ENCODE peak calls at places on chromosomes 3 and 15, in four cellular contexts. N, T, U and F are unnamed samples.

GRCh38 chr15:70201376-70201775 is 103.7 kb upstream of the TLE3 start:
- DNase-seq in U (no peak), T (no peak), N (no peak), F (no peak)

GRCh38 chr3:37531071-37531720 is 330.5 kb upstream of the CTDSPL start:
- DNase-seq in N (no peak), U (no peak), T (no peak), F (no peak)

GRCh38 chr3:28286595-28286994 is 45.2 kb downstream of the CMC1 start:
- DNase-seq in T (peak), U (peak), N (peak), F (peak)

GRCh38 chr15:27592036-27592725 is 506.9 kb downstream of the OCA2 start:
- DNase-seq in U (no peak), N (peak), T (no peak), F (no peak)

GRCh38 chr15:40925863-40926658 is 3.1 kb upstream of the DLL4 start:
- DNase-seq in U (peak), N (peak), T (no peak), F (no peak)

GRCh38 chr3:56759532-56759931 is 42.2 kb downstream of the ARHGEF3 start:
- DNase-seq in N (no peak), T (no peak), U (no peak), F (no peak)

GRCh38 chr3:197847866-197848401 is 56.9 kb downstream of the LRCH3 start:
- DNase-seq in U (peak), N (peak), T (peak), F (peak)

GRCh38 chr3:44782891-44783290 is 21.3 kb downstream of the KIF15 start:
- DNase-seq in U (no peak), N (no peak), T (no peak), F (no peak)

GRCh38 chr3:10855871-10856662 is 40.0 kb downstream of the SLC6A11 start:
- DNase-seq in N (peak), T (peak), U (peak), F (peak)

GRCh38 chr3:37953226-37953625 is 37.4 kb upstream of the VILL start:
- DNase-seq in T (no peak), U (no peak), N (no peak), F (no peak)

GRCh38 chr3:168878655-168879054 is 782.9 kb upstream of the GOLIM4 start:
- DNase-seq in T (peak), U (peak), N (peak), F (peak)

GRCh38 chr3:12681586-12682371 is 17.9 kb upstream of the RAF1 start:
- DNase-seq in T (peak), N (peak), U (peak), F (peak)

GRCh38 chr15:73909616-73910015 is 16.6 kb upstream of the LOXL1 start:
- DNase-seq in U (no peak), N (no peak), T (no peak), F (no peak)

GRCh38 chr3:154364849-154365248 is 40.6 kb upstream of the DHX36 start:
- DNase-seq in N (no peak), U (no peak), T (no peak), F (no peak)

GRCh38 chr15:42348083-42348482 is 11.2 kb upstream of the CAPN3 start:
- DNase-seq in U (peak), N (peak), T (peak), F (peak)

GRCh38 chr3:127735767-127736693 is 63.3 kb downstream of the ABTB1 start:
- DNase-seq in N (peak), T (peak), U (peak), F (peak)

GRCh38 chr15:59158701-59159034 is 48.0 kb upstream of the LDHAL6B start:
- DNase-seq in N (no peak), T (no peak), U (no peak), F (no peak)

GRCh38 chr15:55279746-55280351 is 9.8 kb downstream of the RAB27A start:
- DNase-seq in U (peak), N (peak), T (peak), F (peak)

GRCh38 chr3:34683851-34684250 is 885.4 kb downstream of the PDCD6IP start:
- DNase-seq in U (peak), T (peak), N (peak), F (peak)

GRCh38 chr3:184262166-184262926 is 993 bp upstream of the CAMK2N2 start:
- DNase-seq in U (no peak), T (no peak), N (peak), F (no peak)

GRCh38 chr3:106172780-106173179 is 304.0 kb upstream of the CBLB start:
- DNase-seq in N (no peak), T (peak), U (no peak), F (no peak)